ENCODE peak calls at places on chromosomes 16 and 17, in six cellular contexts. Q is left colon, K is mesendoderm, L is hepatic stellate cell, J is NCI-H460, Z is AG09309. V is an unnamed sample.

GRCh38 chr16:53766304-53767016 is 62.5 kb downstream of the FTO start:
- DNase-seq in J (no peak), Z (no peak), L (no peak), K (no peak), Q (no peak), V (no peak)

GRCh38 chr17:42979511-42980273 is at the start of gene PTGES3L:
- DNase-seq in L (peak; percentile 81), J (no peak), Q (peak; percentile 66), K (peak; percentile 93), Z (no peak), V (no peak)

GRCh38 chr17:57946798-57947358 is 8.3 kb downstream of the CUEDC1 start:
- DNase-seq in J (no peak), Z (no peak), K (no peak), Q (peak; percentile 47), L (peak; percentile 82), V (peak; percentile 57)

GRCh38 chr17:78383725-78384471 is 5.4 kb downstream of the PGS1 start:
- DNase-seq in Q (peak; percentile 44), J (no peak), K (no peak), L (peak; percentile 93), Z (peak; percentile 99), V (no peak)

GRCh38 chr17:77286641-77287431 is 146.1 kb downstream of the SEC14L1 start:
- DNase-seq in Z (no peak), K (no peak), L (peak; percentile 41), Q (peak; percentile 80), J (peak; percentile 97), V (no peak)

GRCh38 chr16:2858245-2859025 is 465 bp upstream of the PRSS22 start:
- DNase-seq in K (peak; percentile 60), Q (peak; percentile 83), J (no peak), Z (no peak), L (no peak), V (peak; percentile 83)

GRCh38 chr16:72875291-72876036 is 172.5 kb downstream of the ZFHX3 start:
- DNase-seq in L (no peak), Q (no peak), J (no peak), K (peak; percentile 21), Z (no peak), V (no peak)

GRCh38 chr17:82152556-82153294 is 54.7 kb upstream of the FASN start:
- DNase-seq in J (no peak), Z (no peak), L (no peak), Q (peak; percentile 32), K (no peak), V (no peak)

GRCh38 chr17:76521262-76521661 is 16.2 kb downstream of the CYGB start:
- DNase-seq in Z (no peak), K (no peak), Q (no peak), J (no peak), L (no peak), V (no peak)

GRCh38 chr16:4697867-4698291 is 4.5 kb downstream of the NUDT16L1 start:
- DNase-seq in J (no peak), L (no peak), Z (no peak), K (no peak), Q (no peak), V (no peak)

GRCh38 chr16:4313563-4314531 is 2.0 kb upstream of the GLIS2 start:
- DNase-seq in K (peak; percentile 81), L (no peak), J (no peak), Z (no peak), Q (peak; percentile 45), V (no peak)

GRCh38 chr17:40373999-40374398 is 9.5 kb upstream of the GJD3 start:
- DNase-seq in K (no peak), Z (no peak), L (no peak), Q (peak; percentile 64), J (no peak), V (no peak)

GRCh38 chr16:14444979-14445810 is 184.9 kb downstream of the PARN start:
- DNase-seq in J (no peak), Q (no peak), K (no peak), L (no peak), Z (no peak), V (no peak)

GRCh38 chr17:6061290-6061689 is 8.9 kb upstream of the WSCD1 start:
- DNase-seq in J (peak; percentile 77), Z (no peak), Q (no peak), L (peak; percentile 26), K (no peak), V (no peak)

GRCh38 chr17:45040459-45040858 is 11.0 kb downstream of the DCAKD start:
- DNase-seq in J (no peak), Q (no peak), L (no peak), Z (no peak), K (peak; percentile 66), V (no peak)

GRCh38 chr17:42660692-42661345 is 1.7 kb downstream of the TUBG2 start:
- DNase-seq in J (no peak), Z (no peak), K (peak; percentile 21), Q (no peak), L (peak; percentile 77), V (no peak)

GRCh38 chr17:12078791-12079190 is 58.1 kb downstream of the MAP2K4 start:
- DNase-seq in L (peak; percentile 56), K (peak; percentile 18), Q (no peak), J (no peak), Z (peak; percentile 18), V (no peak)